ENCODE peak calls at places on chromosomes 5 and 9, in six cellular contexts. T is psoas muscle, R is mucosa of descending colon, E is astrocyte of the spinal cord, U is IMR-90, O is HFF-Myc. A is an unnamed sample.

GRCh38 chr9:106203832-106204516 is 509.6 kb downstream of the TMEM38B start:
- DNase-seq in T (no peak), U (no peak), O (no peak), E (no peak), R (peak), A (no peak)

GRCh38 chr5:170632266-170632984 is 128.6 kb downstream of the KCNIP1 start:
- DNase-seq in E (no peak), T (no peak), U (no peak), O (no peak), R (no peak), A (no peak)

GRCh38 chr5:179832039-179832745 is 11.5 kb downstream of the SQSTM1 start:
- DNase-seq in U (no peak), R (no peak), E (no peak), O (no peak), T (no peak), A (no peak)

GRCh38 chr5:150092159-150092787 is 5.9 kb upstream of the CSF1R start:
- DNase-seq in T (no peak), R (no peak), E (no peak), O (no peak), U (no peak), A (no peak)

GRCh38 chr5:38666668-38667498 is 110.4 kb upstream of the LIFR start:
- DNase-seq in E (peak), O (no peak), R (no peak), U (peak), T (peak), A (peak)

GRCh38 chr9:107316795-107317661 is 33.9 kb downstream of the RAD23B start:
- DNase-seq in O (no peak), U (no peak), E (no peak), T (no peak), R (no peak), A (no peak)

GRCh38 chr5:155729684-155730059 is 597.3 kb upstream of the SGCD start:
- DNase-seq in U (no peak), R (no peak), E (no peak), O (no peak), T (peak), A (no peak)

GRCh38 chr9:75891277-75892167 is 1.0 kb downstream of the PCSK5 start:
- DNase-seq in E (peak), O (no peak), R (peak), T (peak), U (peak), A (peak)

GRCh38 chr5:104061707-104062106 is 499.1 kb upstream of the NUDT12 start:
- DNase-seq in T (no peak), E (no peak), U (no peak), O (no peak), R (no peak), A (no peak)

GRCh38 chr9:23731373-23731772 is 94.7 kb downstream of the ELAVL2 start:
- DNase-seq in U (no peak), E (no peak), R (no peak), T (no peak), O (no peak), A (no peak)

GRCh38 chr9:92730897-92731296 is 33.7 kb downstream of the BICD2 start:
- DNase-seq in T (no peak), U (no peak), E (no peak), O (no peak), R (no peak), A (no peak)

GRCh38 chr5:107806705-107807104 is 136.0 kb upstream of the EFNA5 start:
- DNase-seq in R (no peak), O (no peak), T (no peak), U (peak), E (no peak), A (no peak)

DNA sequence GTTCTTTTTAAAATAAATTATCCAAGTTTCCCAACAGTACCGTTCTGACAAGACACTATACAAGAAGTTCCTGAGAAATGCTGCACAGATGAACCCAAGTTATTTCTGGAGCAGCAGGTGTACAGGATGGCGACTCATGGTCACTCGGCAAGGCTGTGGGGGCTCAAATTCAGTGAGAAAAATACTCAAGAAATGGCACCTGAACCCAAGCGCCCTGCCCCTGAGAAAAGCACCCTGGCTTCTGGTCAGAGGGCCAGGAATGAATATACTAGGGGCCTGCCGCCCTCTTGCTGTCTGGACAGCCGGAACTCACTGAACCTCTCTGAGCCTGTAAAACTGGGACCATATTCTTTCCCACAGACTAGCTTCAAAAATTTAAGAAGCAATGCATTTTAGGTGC is 1.6 kb downstream of the RAPGEF1 start:
- DNase-seq in T (no peak), O (no peak), U (no peak), R (no peak), E (no peak), A (no peak)
- H3K4me3 ChIP-seq in T (peak), O (peak), U (no peak), R (no peak), E (peak), A (peak)

GRCh38 chr9:38431101-38431500 is 6.8 kb upstream of the IGFBPL1 start:
- DNase-seq in U (no peak), R (no peak), O (no peak), E (no peak), T (no peak), A (no peak)
- H3K4me3 ChIP-seq in U (no peak), R (no peak), O (no peak), E (no peak), T (no peak), A (no peak)

GRCh38 chr5:123813937-123814624 is 302.1 kb downstream of the CSNK1G3 start:
- DNase-seq in E (peak), R (no peak), U (peak), O (peak), T (no peak), A (peak)
- H3K4me3 ChIP-seq in E (no peak), R (no peak), U (no peak), O (peak), T (no peak), A (no peak)

DNA sequence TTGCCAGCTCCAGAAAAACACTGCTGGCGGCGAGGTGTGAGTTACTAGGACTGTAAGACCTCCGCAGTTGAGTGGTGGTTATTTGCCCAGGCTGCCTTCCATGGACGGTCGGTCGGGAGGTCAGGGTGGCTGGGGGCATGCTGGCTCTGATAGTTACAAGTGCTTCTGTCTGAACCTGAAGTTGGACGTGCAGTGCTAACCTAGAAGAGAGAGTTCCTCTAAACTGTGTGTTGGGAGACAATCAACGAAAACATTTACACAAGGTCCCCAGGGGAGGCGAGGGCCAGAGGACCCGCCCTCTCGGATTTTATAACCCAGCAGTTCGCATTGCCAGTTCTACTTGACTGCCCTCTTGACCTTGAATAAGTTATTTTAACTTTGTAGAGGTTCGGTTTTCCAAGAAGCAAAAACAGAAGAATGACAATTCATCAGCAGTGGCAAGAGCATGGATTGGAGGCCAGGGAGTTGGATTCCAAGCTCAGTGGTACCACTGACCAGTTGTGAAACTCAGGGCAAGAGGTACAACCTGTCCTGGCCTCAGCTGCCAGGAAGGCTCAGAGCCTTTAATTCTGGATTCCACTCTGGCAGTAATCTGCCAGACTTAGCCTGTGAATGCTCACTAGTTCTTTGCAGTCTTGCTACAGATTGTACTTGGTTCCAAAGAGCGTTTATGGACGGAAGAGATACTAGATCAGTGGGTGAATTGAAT is 28.7 kb upstream of the PDE8B start:
- DNase-seq in R (no peak), E (no peak), O (no peak), T (no peak), U (no peak), A (no peak)
- H3K4me3 ChIP-seq in R (no peak), E (no peak), O (no peak), T (no peak), U (no peak), A (no peak)

DNA sequence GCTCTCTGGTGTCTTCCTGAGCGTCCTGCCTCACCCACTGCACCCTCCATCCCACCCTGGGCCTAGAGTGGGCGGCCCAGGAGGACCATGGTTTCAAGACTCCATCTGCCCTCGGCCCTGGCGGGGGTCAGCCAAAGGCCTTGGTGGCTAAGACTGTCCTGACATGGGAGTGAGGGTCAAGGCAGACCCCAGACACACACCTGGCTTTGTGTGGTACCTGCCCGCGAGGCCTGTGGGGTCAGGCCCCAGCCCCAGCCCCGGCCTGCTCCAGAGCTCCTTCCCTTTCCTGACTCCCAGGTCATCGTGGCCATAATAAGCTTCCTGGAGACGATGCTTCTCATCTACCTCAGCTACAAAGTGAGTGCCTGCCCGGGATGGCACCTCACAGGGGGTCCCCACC is 54.6 kb downstream of the KCNT1 start:
- DNase-seq in R (no peak), E (no peak), T (no peak), O (no peak), U (no peak), A (no peak)
- H3K4me3 ChIP-seq in R (no peak), E (no peak), T (no peak), O (no peak), U (no peak), A (no peak)

DNA sequence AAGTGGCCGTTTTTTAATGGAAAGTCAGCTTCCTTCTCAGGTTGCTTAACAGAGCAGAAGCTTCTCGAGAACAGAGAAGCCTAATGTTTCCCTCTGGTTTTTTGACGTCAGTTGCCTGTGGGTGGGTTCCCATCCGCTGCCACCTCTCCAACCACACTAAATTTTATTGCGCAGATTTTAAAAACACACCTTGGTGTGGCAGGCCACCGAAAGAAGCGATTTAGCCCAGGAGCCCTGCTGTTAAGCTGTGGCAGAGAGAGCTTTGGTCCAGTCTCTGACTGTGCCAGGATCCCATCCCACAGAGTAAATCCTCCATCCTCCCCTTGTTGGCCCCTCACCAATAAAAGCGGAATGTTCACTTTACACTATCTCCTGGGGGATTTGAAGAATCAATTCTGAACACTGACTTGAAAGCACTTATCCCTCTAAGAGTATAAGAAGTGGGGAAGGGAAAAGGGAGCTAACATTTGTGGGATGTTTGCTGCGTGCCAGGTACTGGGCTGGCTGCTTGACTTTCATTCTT is 181.6 kb downstream of the AOPEP start:
- DNase-seq in R (no peak), U (peak), T (no peak), O (no peak), E (peak), A (peak)
- H3K4me3 ChIP-seq in R (no peak), U (no peak), T (no peak), O (no peak), E (no peak), A (no peak)

DNA sequence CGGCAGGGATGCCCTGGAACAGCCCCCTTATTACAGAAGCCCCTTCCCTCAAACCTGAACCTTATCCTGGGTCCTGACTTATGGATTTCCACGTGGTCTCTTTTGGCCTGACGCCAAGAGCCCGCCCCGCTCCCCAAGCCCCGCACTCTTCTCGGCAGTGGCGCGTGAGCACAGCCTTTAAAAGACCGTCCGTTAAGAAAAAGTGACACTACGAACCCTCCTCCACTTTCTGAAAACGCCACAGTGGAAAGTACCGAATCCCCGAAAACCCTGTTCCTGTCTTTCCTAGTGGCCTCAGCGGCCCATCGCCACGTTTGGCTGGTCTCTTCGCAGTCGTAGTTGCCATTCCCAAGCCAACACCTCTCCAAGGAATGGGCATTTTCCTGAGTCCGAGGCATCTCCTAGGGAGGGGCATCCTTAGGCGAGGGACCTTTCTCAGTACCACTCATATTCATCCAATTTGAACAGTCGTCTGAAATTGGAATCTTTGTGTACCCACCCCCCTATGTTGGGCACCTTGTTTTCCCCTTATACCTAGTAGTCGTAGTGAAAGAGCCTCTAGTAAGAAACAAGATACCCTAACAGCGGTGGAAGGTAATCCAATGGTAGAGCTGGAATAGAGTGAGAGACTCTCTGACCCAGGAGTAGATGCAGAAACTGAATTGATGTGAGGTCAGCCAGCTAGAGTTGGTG is 769 bp upstream of the MCIDAS start:
- DNase-seq in E (no peak), O (no peak), R (no peak), T (no peak), U (no peak), A (no peak)
- H3K4me3 ChIP-seq in E (peak), O (peak), R (no peak), T (peak), U (no peak), A (peak)

GRCh38 chr5:124742983-124743533 is 3.4 kb downstream of the ZNF608 start:
- DNase-seq in O (no peak), E (peak), R (no peak), T (peak), U (peak), A (peak)
- H3K4me3 ChIP-seq in O (peak), E (peak), R (peak), T (peak), U (peak), A (peak)